ENCODE peak calls at places on chromosome 21, in five cellular contexts. One of them, this sample, is unnamed.

GRCh38 chr21:21851205-21851604 is 853.0 kb downstream of the NCAM2 start:
- DNase-seq in heart left ventricle: no peak
- DNase-seq in pancreas: no peak
- DNase-seq in OCI-LY7: no peak
- DNase-seq in AG04450: no peak
- DNase-seq in this sample: no peak

GRCh38 chr21:21436012-21436545 is 437.9 kb downstream of the NCAM2 start:
- DNase-seq in pancreas: no peak
- DNase-seq in AG04450: no peak
- DNase-seq in heart left ventricle: no peak
- DNase-seq in OCI-LY7: no peak
- DNase-seq in this sample: no peak

GRCh38 chr21:34796518-34797201 is 127.9 kb downstream of the CLIC6 start:
- DNase-seq in heart left ventricle: no peak
- DNase-seq in OCI-LY7: no peak
- DNase-seq in pancreas: no peak
- DNase-seq in AG04450: no peak
- DNase-seq in this sample: no peak

GRCh38 chr21:32281531-32281930 is 2.7 kb upstream of the MIS18A start:
- DNase-seq in heart left ventricle: no peak
- DNase-seq in pancreas: no peak
- DNase-seq in OCI-LY7: no peak
- DNase-seq in AG04450: no peak
- DNase-seq in this sample: no peak

GRCh38 chr21:31446206-31446900 is 102.3 kb upstream of the TIAM1 start:
- DNase-seq in heart left ventricle: no peak
- DNase-seq in AG04450: no peak
- DNase-seq in OCI-LY7: no peak
- DNase-seq in pancreas: no peak
- DNase-seq in this sample: no peak

GRCh38 chr21:32007461-32007860 is 134.6 kb downstream of the HUNK start:
- DNase-seq in pancreas: no peak
- DNase-seq in OCI-LY7: no peak
- DNase-seq in heart left ventricle: no peak
- DNase-seq in AG04450: no peak
- DNase-seq in this sample: no peak

GRCh38 chr21:31557956-31558838 is 101.3 kb upstream of the SOD1 start:
- DNase-seq in OCI-LY7: peak
- DNase-seq in AG04450: no peak
- DNase-seq in heart left ventricle: no peak
- DNase-seq in pancreas: peak
- DNase-seq in this sample: no peak

GRCh38 chr21:35002879-35003722 is 46.0 kb downstream of the RUNX1 start:
- DNase-seq in OCI-LY7: no peak
- DNase-seq in heart left ventricle: no peak
- DNase-seq in pancreas: no peak
- DNase-seq in AG04450: peak
- DNase-seq in this sample: no peak

GRCh38 chr21:44354001-44354405 is 582 bp downstream of the TRPM2 start:
- DNase-seq in AG04450: no peak
- DNase-seq in heart left ventricle: no peak
- DNase-seq in OCI-LY7: no peak
- DNase-seq in pancreas: no peak
- DNase-seq in this sample: no peak

GRCh38 chr21:31733521-31734149 is 1.7 kb upstream of the SCAF4 start:
- DNase-seq in pancreas: no peak
- DNase-seq in heart left ventricle: no peak
- DNase-seq in OCI-LY7: peak
- DNase-seq in AG04450: no peak
- DNase-seq in this sample: no peak

GRCh38 chr21:31218830-31219608 is 125.0 kb downstream of the TIAM1 start:
- DNase-seq in pancreas: no peak
- DNase-seq in heart left ventricle: no peak
- DNase-seq in AG04450: no peak
- DNase-seq in OCI-LY7: no peak
- DNase-seq in this sample: no peak

GRCh38 chr21:33844104-33844889 is 71.3 kb downstream of the ATP5PO start:
- DNase-seq in AG04450: no peak
- DNase-seq in heart left ventricle: no peak
- DNase-seq in pancreas: peak
- DNase-seq in OCI-LY7: no peak
- DNase-seq in this sample: no peak

GRCh38 chr21:28266061-28266460 is 726.6 kb downstream of the LTN1 start:
- DNase-seq in heart left ventricle: no peak
- DNase-seq in pancreas: no peak
- DNase-seq in AG04450: no peak
- DNase-seq in OCI-LY7: no peak
- DNase-seq in this sample: no peak

GRCh38 chr21:19781881-19782652 is 1216.1 kb upstream of the NCAM2 start:
- DNase-seq in AG04450: no peak
- DNase-seq in pancreas: no peak
- DNase-seq in heart left ventricle: no peak
- DNase-seq in OCI-LY7: no peak
- DNase-seq in this sample: no peak

GRCh38 chr21:26116456-26117011 is 54.0 kb downstream of the APP start:
- DNase-seq in AG04450: no peak
- DNase-seq in OCI-LY7: no peak
- DNase-seq in pancreas: peak
- DNase-seq in heart left ventricle: no peak
- DNase-seq in this sample: no peak
- H3K4me3 ChIP-seq in AG04450: no peak
- H3K4me3 ChIP-seq in OCI-LY7: no peak
- H3K4me3 ChIP-seq in pancreas: no peak
- H3K4me3 ChIP-seq in heart left ventricle: no peak
- H3K4me3 ChIP-seq in this sample: no peak

GRCh38 chr21:42063206-42063577 is 7.9 kb upstream of the UMODL1 start:
- DNase-seq in AG04450: no peak
- DNase-seq in pancreas: peak
- DNase-seq in OCI-LY7: peak
- DNase-seq in heart left ventricle: no peak
- DNase-seq in this sample: no peak
- H3K4me3 ChIP-seq in AG04450: no peak
- H3K4me3 ChIP-seq in pancreas: no peak
- H3K4me3 ChIP-seq in OCI-LY7: peak
- H3K4me3 ChIP-seq in heart left ventricle: no peak
- H3K4me3 ChIP-seq in this sample: no peak

DNA sequence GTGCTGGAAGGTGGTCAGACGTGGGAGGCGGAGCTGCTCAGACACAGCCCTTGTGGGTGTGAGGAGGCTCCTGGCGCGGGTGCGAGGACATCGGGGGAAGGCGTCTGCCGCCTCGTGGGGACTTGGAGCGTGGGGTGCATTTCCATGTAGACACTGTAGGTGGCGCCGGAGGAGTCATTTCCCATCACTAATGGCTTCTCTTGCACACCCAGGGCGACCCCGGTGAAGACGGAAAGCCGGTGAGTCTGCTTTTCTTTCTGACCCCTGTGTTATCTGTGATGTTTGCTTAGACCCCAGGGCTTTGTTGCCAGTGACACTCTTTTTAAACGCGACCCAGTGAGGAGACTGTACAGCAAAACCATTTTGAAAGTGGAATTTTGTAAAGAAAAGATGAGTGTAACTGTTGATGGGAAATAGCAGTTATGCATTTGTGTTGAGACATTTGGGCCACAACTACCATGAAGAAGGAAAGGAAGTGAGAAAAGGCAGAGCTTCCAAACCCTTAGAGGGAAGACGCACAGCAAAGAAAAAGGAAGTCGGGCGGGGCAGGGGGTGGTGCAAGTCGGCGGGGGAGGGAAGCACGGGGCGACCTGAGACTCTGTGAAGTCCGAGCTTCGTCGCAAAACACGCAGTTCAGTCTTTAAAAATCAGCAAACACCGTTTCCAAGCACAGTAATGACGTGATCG is 64.0 kb downstream of the SLC19A1 start:
- DNase-seq in AG04450: no peak
- DNase-seq in heart left ventricle: peak
- DNase-seq in OCI-LY7: peak
- DNase-seq in pancreas: peak
- DNase-seq in this sample: no peak
- H3K4me3 ChIP-seq in AG04450: no peak
- H3K4me3 ChIP-seq in heart left ventricle: peak
- H3K4me3 ChIP-seq in OCI-LY7: no peak
- H3K4me3 ChIP-seq in pancreas: no peak
- H3K4me3 ChIP-seq in this sample: no peak

DNA sequence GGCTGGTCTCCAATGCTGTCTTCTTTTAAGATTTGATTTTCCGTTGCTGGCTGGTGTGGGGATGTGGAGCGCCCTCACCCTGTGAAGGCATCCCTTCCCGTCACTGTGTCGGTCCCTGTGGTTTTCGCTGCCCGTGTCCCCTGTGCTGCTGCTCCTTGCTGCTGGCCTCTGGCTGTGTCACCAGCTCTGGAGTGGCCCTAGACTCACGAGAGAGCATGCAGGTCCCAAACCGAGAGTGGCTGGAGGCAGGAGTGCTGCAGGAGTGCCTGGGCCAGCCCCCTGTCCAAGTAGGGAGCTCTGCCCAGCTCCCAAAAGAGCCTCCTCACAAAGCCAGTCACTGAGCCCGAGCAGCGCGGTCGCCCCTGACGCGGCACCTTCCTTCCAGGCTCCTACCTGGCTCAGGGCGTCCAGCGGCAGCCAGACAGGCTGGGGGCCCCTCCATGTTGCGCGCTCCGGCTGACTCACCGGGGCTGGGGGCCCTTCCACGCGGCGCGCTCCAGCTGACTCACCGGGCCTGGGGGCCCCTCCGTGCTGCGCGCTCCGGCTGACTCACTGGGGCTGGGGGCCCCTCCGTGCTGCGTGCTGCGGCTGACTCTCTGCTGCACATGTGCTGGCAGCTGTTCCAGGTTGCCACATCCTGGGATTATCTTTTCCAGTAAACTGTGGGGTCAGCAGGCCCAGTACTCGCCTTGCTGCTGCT is 106.7 kb upstream of the COL6A1 start:
- DNase-seq in heart left ventricle: no peak
- DNase-seq in AG04450: peak
- DNase-seq in pancreas: no peak
- DNase-seq in OCI-LY7: no peak
- DNase-seq in this sample: peak
- H3K4me3 ChIP-seq in heart left ventricle: no peak
- H3K4me3 ChIP-seq in AG04450: peak
- H3K4me3 ChIP-seq in pancreas: no peak
- H3K4me3 ChIP-seq in OCI-LY7: no peak
- H3K4me3 ChIP-seq in this sample: peak

GRCh38 chr21:39613029-39613934 is 542 bp downstream of the B3GALT5 start:
- DNase-seq in heart left ventricle: no peak
- DNase-seq in AG04450: no peak
- DNase-seq in OCI-LY7: no peak
- DNase-seq in pancreas: no peak
- DNase-seq in this sample: no peak
- H3K4me3 ChIP-seq in heart left ventricle: peak
- H3K4me3 ChIP-seq in AG04450: peak
- H3K4me3 ChIP-seq in OCI-LY7: no peak
- H3K4me3 ChIP-seq in pancreas: peak
- H3K4me3 ChIP-seq in this sample: peak

DNA sequence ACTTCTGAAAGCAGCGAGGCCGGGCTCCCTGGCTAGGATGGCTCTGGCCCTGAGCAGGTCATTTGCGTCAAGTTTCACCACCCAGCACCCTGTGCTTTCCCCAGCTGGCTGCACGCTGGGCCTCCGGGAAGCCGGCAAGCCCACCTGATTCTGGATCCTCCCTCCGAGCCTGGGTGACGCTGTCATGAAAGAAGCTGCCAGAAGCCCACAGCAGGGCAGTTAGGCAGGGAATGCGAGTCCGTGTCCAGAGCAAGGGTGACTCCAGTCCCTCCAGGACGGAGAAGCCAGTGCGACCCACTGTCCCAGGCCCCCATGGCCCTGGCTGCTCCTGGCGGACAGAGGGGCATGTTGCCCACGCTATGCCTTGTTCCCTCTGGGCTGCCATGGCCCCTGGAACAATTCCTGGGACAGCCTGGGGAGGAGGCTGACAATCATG is 44.4 kb upstream of the PCBP3 start:
- DNase-seq in OCI-LY7: no peak
- DNase-seq in heart left ventricle: no peak
- DNase-seq in AG04450: no peak
- DNase-seq in pancreas: no peak
- DNase-seq in this sample: no peak
- H3K4me3 ChIP-seq in OCI-LY7: no peak
- H3K4me3 ChIP-seq in heart left ventricle: no peak
- H3K4me3 ChIP-seq in AG04450: no peak
- H3K4me3 ChIP-seq in pancreas: no peak
- H3K4me3 ChIP-seq in this sample: no peak

DNA sequence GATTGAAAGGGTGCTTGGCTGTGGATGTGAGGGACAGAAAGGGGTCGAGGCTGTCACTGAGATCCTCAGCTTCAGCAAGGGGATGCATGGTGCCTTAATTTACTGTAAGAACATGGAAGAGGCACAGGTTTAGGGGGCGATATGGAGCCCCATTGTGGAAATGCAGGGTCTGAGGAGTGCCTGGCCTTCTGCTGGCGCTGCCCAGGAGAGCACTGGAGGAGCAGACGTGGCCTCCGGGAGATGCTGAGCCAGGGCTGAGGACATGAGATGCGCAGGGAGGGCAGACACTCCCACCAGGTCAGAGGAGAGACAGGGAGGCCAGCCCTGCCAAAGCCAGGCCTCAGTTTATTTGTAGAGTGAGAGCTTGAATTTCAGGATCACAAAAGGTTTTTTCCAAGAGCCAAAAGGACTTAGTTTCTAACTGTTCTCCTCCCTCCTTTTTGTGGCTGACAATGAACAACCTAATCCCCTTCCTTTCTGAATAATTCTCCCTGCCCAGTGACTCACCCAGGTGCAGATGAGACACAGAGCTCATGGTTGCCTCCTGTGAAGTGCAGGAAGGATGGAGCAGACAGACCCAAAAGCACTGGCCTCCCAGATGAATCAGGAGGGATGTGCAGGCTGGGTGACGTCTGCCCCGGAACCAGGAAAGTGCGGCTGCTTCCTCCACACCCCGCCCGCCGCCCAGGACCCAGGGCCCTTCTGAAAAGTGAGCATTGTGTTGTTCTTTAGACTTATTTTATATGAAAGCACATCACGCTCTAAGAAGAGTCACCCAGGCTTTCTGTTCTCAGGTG is 73.0 kb upstream of the TMPRSS2 start:
- DNase-seq in AG04450: no peak
- DNase-seq in heart left ventricle: no peak
- DNase-seq in OCI-LY7: no peak
- DNase-seq in pancreas: no peak
- DNase-seq in this sample: no peak
- H3K4me3 ChIP-seq in AG04450: no peak
- H3K4me3 ChIP-seq in heart left ventricle: no peak
- H3K4me3 ChIP-seq in OCI-LY7: no peak
- H3K4me3 ChIP-seq in pancreas: no peak
- H3K4me3 ChIP-seq in this sample: no peak

DNA sequence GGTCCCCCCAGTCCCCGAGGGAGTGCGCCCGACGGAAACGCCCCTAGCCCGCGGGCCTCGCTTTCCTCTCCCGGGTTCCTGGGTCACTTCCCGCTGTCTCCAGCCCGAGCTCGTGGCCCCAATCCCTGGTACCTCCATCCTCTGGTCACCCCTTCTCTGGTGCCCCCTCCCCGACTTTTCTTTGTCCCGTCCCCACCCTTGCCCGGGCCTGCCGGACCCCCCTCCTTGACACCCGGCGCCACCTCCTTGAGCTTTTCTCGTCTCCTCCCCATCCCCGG is 320 bp upstream of the RIPPLY3 start:
- DNase-seq in OCI-LY7: no peak
- DNase-seq in heart left ventricle: no peak
- DNase-seq in AG04450: no peak
- DNase-seq in pancreas: no peak
- DNase-seq in this sample: no peak
- H3K4me3 ChIP-seq in OCI-LY7: no peak
- H3K4me3 ChIP-seq in heart left ventricle: peak
- H3K4me3 ChIP-seq in AG04450: peak
- H3K4me3 ChIP-seq in pancreas: peak
- H3K4me3 ChIP-seq in this sample: peak

GRCh38 chr21:17903029-17903806 is 84.1 kb upstream of the C21orf91 start:
- DNase-seq in AG04450: peak
- DNase-seq in pancreas: no peak
- DNase-seq in heart left ventricle: no peak
- DNase-seq in OCI-LY7: peak
- DNase-seq in this sample: no peak
- H3K4me3 ChIP-seq in AG04450: no peak
- H3K4me3 ChIP-seq in pancreas: no peak
- H3K4me3 ChIP-seq in heart left ventricle: no peak
- H3K4me3 ChIP-seq in OCI-LY7: no peak
- H3K4me3 ChIP-seq in this sample: no peak